ENCODE peak calls at places on chromosomes 4 and X, in four cellular contexts. One of them, this sample, is unnamed.

GRCh38 chrX:115462406-115462805 is 98.6 kb upstream of the PLS3 start:
- DNase-seq in NCI-H187 treated with DMSO at 0.1 percent for 48 hours: no peak
- DNase-seq in neural crest cell: no peak
- DNase-seq in NAMALWA: no peak
- DNase-seq in this sample: no peak

GRCh38 chr4:89681219-89681618 is 155.7 kb downstream of the SNCA start:
- DNase-seq in NCI-H187 treated with DMSO at 0.1 percent for 48 hours: peak; percentile 74
- DNase-seq in neural crest cell: no peak
- DNase-seq in NAMALWA: no peak
- DNase-seq in this sample: peak; percentile 72

GRCh38 chr4:93827272-93827947 is 1.1 kb upstream of the ATOH1 start:
- DNase-seq in NCI-H187 treated with DMSO at 0.1 percent for 48 hours: no peak
- DNase-seq in neural crest cell: no peak
- DNase-seq in NAMALWA: no peak
- DNase-seq in this sample: no peak

GRCh38 chr4:68349361-68350360 is at the start of gene YTHDC1:
- DNase-seq in NCI-H187 treated with DMSO at 0.1 percent for 48 hours: peak; percentile 90
- DNase-seq in neural crest cell: peak; percentile 87
- DNase-seq in NAMALWA: peak; percentile 96
- DNase-seq in this sample: peak; percentile 87

GRCh38 chr4:3231431-3231980 is 17.5 kb upstream of the MSANTD1 start:
- DNase-seq in NCI-H187 treated with DMSO at 0.1 percent for 48 hours: no peak
- DNase-seq in neural crest cell: no peak
- DNase-seq in NAMALWA: no peak
- DNase-seq in this sample: no peak

GRCh38 chr4:81351653-81352455 is 119.9 kb downstream of the RASGEF1B start:
- DNase-seq in NCI-H187 treated with DMSO at 0.1 percent for 48 hours: peak; percentile 16
- DNase-seq in neural crest cell: peak; percentile 63
- DNase-seq in NAMALWA: peak; percentile 85
- DNase-seq in this sample: peak; percentile 0

GRCh38 chr4:153497988-153498967 is 32.1 kb downstream of the TMEM131L start:
- DNase-seq in NCI-H187 treated with DMSO at 0.1 percent for 48 hours: no peak
- DNase-seq in neural crest cell: no peak
- DNase-seq in NAMALWA: no peak
- DNase-seq in this sample: no peak

GRCh38 chr4:125016892-125017299 is 297.9 kb upstream of the FAT4 start:
- DNase-seq in NCI-H187 treated with DMSO at 0.1 percent for 48 hours: no peak
- DNase-seq in neural crest cell: no peak
- DNase-seq in NAMALWA: no peak
- DNase-seq in this sample: no peak

GRCh38 chr4:13159041-13159620 is 325.0 kb downstream of the RAB28 start:
- DNase-seq in NCI-H187 treated with DMSO at 0.1 percent for 48 hours: peak; percentile 57
- DNase-seq in neural crest cell: no peak
- DNase-seq in NAMALWA: no peak
- DNase-seq in this sample: no peak

GRCh38 chr4:17597517-17597916 is 16.9 kb upstream of the MED28 start:
- DNase-seq in NCI-H187 treated with DMSO at 0.1 percent for 48 hours: no peak
- DNase-seq in neural crest cell: no peak
- DNase-seq in NAMALWA: no peak
- DNase-seq in this sample: no peak

GRCh38 chr4:2817701-2818350 is 24.9 kb downstream of the SH3BP2 start:
- DNase-seq in NCI-H187 treated with DMSO at 0.1 percent for 48 hours: no peak
- DNase-seq in neural crest cell: no peak
- DNase-seq in NAMALWA: no peak
- DNase-seq in this sample: peak; percentile 48

GRCh38 chr4:134139188-134139587 is 62.4 kb downstream of the PABPC4L start:
- DNase-seq in NCI-H187 treated with DMSO at 0.1 percent for 48 hours: no peak
- DNase-seq in neural crest cell: no peak
- DNase-seq in NAMALWA: no peak
- DNase-seq in this sample: no peak

GRCh38 chr4:61374612-61374920 is 174.4 kb downstream of the ADGRL3 start:
- DNase-seq in NCI-H187 treated with DMSO at 0.1 percent for 48 hours: no peak
- DNase-seq in neural crest cell: no peak
- DNase-seq in NAMALWA: no peak
- DNase-seq in this sample: no peak

GRCh38 chr4:17142232-17142711 is 243.8 kb upstream of the LDB2 start:
- DNase-seq in NCI-H187 treated with DMSO at 0.1 percent for 48 hours: no peak
- DNase-seq in neural crest cell: no peak
- DNase-seq in NAMALWA: no peak
- DNase-seq in this sample: no peak

GRCh38 chr4:75916091-75916661 is 13.9 kb upstream of the PPEF2 start:
- DNase-seq in NCI-H187 treated with DMSO at 0.1 percent for 48 hours: no peak
- DNase-seq in neural crest cell: peak; percentile 40
- DNase-seq in NAMALWA: peak; percentile 59
- DNase-seq in this sample: peak; percentile 6

GRCh38 chr4:48904541-48905142 is 1.9 kb downstream of the OCIAD2 start:
- DNase-seq in NCI-H187 treated with DMSO at 0.1 percent for 48 hours: no peak
- DNase-seq in neural crest cell: no peak
- DNase-seq in NAMALWA: no peak
- DNase-seq in this sample: no peak

GRCh38 chrX:40552768-40553167 is 28.0 kb upstream of the ATP6AP2 start:
- DNase-seq in NCI-H187 treated with DMSO at 0.1 percent for 48 hours: no peak
- DNase-seq in neural crest cell: no peak
- DNase-seq in NAMALWA: peak; percentile 14
- DNase-seq in this sample: no peak

GRCh38 chr4:6190486-6190885 is 9.9 kb downstream of the JAKMIP1 start:
- DNase-seq in NCI-H187 treated with DMSO at 0.1 percent for 48 hours: no peak
- DNase-seq in neural crest cell: no peak
- DNase-seq in NAMALWA: no peak
- DNase-seq in this sample: no peak

GRCh38 chr4:61275214-61275613 is 75.1 kb downstream of the ADGRL3 start:
- DNase-seq in NCI-H187 treated with DMSO at 0.1 percent for 48 hours: no peak
- DNase-seq in neural crest cell: no peak
- DNase-seq in NAMALWA: no peak
- DNase-seq in this sample: no peak

GRCh38 chrX:134975516-134975915 is 15.3 kb upstream of the SMIM10 start:
- DNase-seq in NCI-H187 treated with DMSO at 0.1 percent for 48 hours: no peak
- DNase-seq in neural crest cell: no peak
- DNase-seq in NAMALWA: no peak
- DNase-seq in this sample: no peak

GRCh38 chrX:107626916-107627315 is 1.4 kb upstream of the PRPS1 start:
- DNase-seq in NCI-H187 treated with DMSO at 0.1 percent for 48 hours: no peak
- DNase-seq in neural crest cell: no peak
- DNase-seq in NAMALWA: no peak
- DNase-seq in this sample: no peak

GRCh38 chrX:97672608-97673007 is 788.9 kb downstream of the RPA4 start:
- DNase-seq in NCI-H187 treated with DMSO at 0.1 percent for 48 hours: no peak
- DNase-seq in neural crest cell: no peak
- DNase-seq in NAMALWA: no peak
- DNase-seq in this sample: no peak

GRCh38 chrX:43655151-43655676 is 885 bp upstream of the MAOA start:
- DNase-seq in NCI-H187 treated with DMSO at 0.1 percent for 48 hours: no peak
- DNase-seq in neural crest cell: peak; percentile 11
- DNase-seq in NAMALWA: no peak
- DNase-seq in this sample: no peak

GRCh38 chrX:124226129-124226528 is 106.3 kb upstream of the TEX13D start:
- DNase-seq in NCI-H187 treated with DMSO at 0.1 percent for 48 hours: no peak
- DNase-seq in neural crest cell: no peak
- DNase-seq in NAMALWA: no peak
- DNase-seq in this sample: no peak

GRCh38 chr4:73335717-73336116 is 68.4 kb upstream of the ALB start:
- DNase-seq in NCI-H187 treated with DMSO at 0.1 percent for 48 hours: no peak
- DNase-seq in neural crest cell: no peak
- DNase-seq in NAMALWA: no peak
- DNase-seq in this sample: no peak

GRCh38 chrX:150731795-150732194 is 38.6 kb downstream of the MTMR1 start:
- DNase-seq in NCI-H187 treated with DMSO at 0.1 percent for 48 hours: no peak
- DNase-seq in neural crest cell: no peak
- DNase-seq in NAMALWA: no peak
- DNase-seq in this sample: no peak

GRCh38 chr4:124974163-124974562 is 261.6 kb upstream of the ANKRD50 start:
- DNase-seq in NCI-H187 treated with DMSO at 0.1 percent for 48 hours: no peak
- DNase-seq in neural crest cell: no peak
- DNase-seq in NAMALWA: no peak
- DNase-seq in this sample: no peak

GRCh38 chr4:1830642-1831228 is 25.2 kb downstream of the LETM1 start:
- DNase-seq in NCI-H187 treated with DMSO at 0.1 percent for 48 hours: no peak
- DNase-seq in neural crest cell: no peak
- DNase-seq in NAMALWA: peak; percentile 30
- DNase-seq in this sample: no peak

GRCh38 chr4:84913176-84913575 is 53.3 kb downstream of the WDFY3 start:
- DNase-seq in NCI-H187 treated with DMSO at 0.1 percent for 48 hours: no peak
- DNase-seq in neural crest cell: no peak
- DNase-seq in NAMALWA: no peak
- DNase-seq in this sample: no peak

GRCh38 chrX:42117318-42117717 is 194.0 kb upstream of the CASK start:
- DNase-seq in NCI-H187 treated with DMSO at 0.1 percent for 48 hours: no peak
- DNase-seq in neural crest cell: no peak
- DNase-seq in NAMALWA: no peak
- DNase-seq in this sample: no peak

GRCh38 chr4:55407764-55408163 is 12.0 kb downstream of the TMEM165 start:
- DNase-seq in NCI-H187 treated with DMSO at 0.1 percent for 48 hours: no peak
- DNase-seq in neural crest cell: no peak
- DNase-seq in NAMALWA: no peak
- DNase-seq in this sample: no peak

GRCh38 chr4:98446499-98447375 is 185.6 kb downstream of the RAP1GDS1 start:
- DNase-seq in NCI-H187 treated with DMSO at 0.1 percent for 48 hours: no peak
- DNase-seq in neural crest cell: no peak
- DNase-seq in NAMALWA: peak; percentile 45
- DNase-seq in this sample: no peak

GRCh38 chr4:152394786-152395185 is 141.1 kb downstream of the FBXW7 start:
- DNase-seq in NCI-H187 treated with DMSO at 0.1 percent for 48 hours: no peak
- DNase-seq in neural crest cell: no peak
- DNase-seq in NAMALWA: no peak
- DNase-seq in this sample: no peak

GRCh38 chrX:21658152-21658737 is at the start of gene KLHL34:
- DNase-seq in NCI-H187 treated with DMSO at 0.1 percent for 48 hours: no peak
- DNase-seq in neural crest cell: no peak
- DNase-seq in NAMALWA: no peak
- DNase-seq in this sample: no peak